ENCODE peak calls at places on chromosomes 12 and 14, in ten cellular contexts. N is nephron progenitor cell, H is nucleus accumbens, M is GM19239, L is HFF-Myc, J is NCI-H460, W is lower leg skin, Y is psoas muscle, X is NCI-H1105 treated with DMSO at 0.1 percent for 48 hours, Z is SK-N-DZ. G is an unnamed sample.

GRCh38 chr14:77498120-77498979 is at the start of gene ISM2:
- DNase-seq in N (peak; percentile 77), H (no peak), M (peak; percentile 65), L (no peak), J (peak; percentile 3), W (no peak), Y (no peak), X (peak; percentile 50), Z (no peak), G (peak; percentile 75)

GRCh38 chr12:14394317-14395058 is 29.0 kb downstream of the ATF7IP start:
- DNase-seq in N (peak; percentile 4), H (no peak), M (no peak), L (peak; percentile 71), J (peak; percentile 38), W (no peak), Y (no peak), X (peak; percentile 99), Z (peak; percentile 89), G (peak; percentile 67)

GRCh38 chr14:29759521-29760340 is 167.9 kb downstream of the PRKD1 start:
- DNase-seq in N (no peak), H (no peak), M (no peak), L (no peak), J (no peak), W (no peak), Y (no peak), X (no peak), Z (no peak), G (no peak)

GRCh38 chr12:24864796-24865125 is 84.1 kb downstream of the BCAT1 start:
- DNase-seq in N (no peak), H (no peak), M (peak; percentile 17), L (no peak), J (no peak), W (no peak), Y (no peak), X (no peak), Z (no peak), G (no peak)

GRCh38 chr14:93108105-93108504 is 7.6 kb downstream of the ITPK1 start:
- DNase-seq in N (no peak), H (no peak), M (no peak), L (no peak), J (no peak), W (no peak), Y (no peak), X (no peak), Z (no peak), G (no peak)

GRCh38 chr12:131142891-131143637 is 189.4 kb downstream of the ADGRD1 start:
- DNase-seq in N (no peak), H (no peak), M (no peak), L (no peak), J (peak; percentile 27), W (peak; percentile 79), Y (no peak), X (no peak), Z (no peak), G (no peak)

GRCh38 chr14:52494444-52494843 is 57.9 kb downstream of the TXNDC16 start:
- DNase-seq in N (no peak), H (no peak), M (no peak), L (no peak), J (no peak), W (no peak), Y (no peak), X (peak; percentile 26), Z (no peak), G (no peak)

GRCh38 chr14:36988568-36988967 is 183.8 kb downstream of the SLC25A21 start:
- DNase-seq in N (no peak), H (no peak), M (no peak), L (no peak), J (no peak), W (no peak), Y (no peak), X (no peak), Z (no peak), G (no peak)

GRCh38 chr12:2191534-2192153 is 138.9 kb downstream of the CACNA1C start:
- DNase-seq in N (no peak), H (no peak), M (no peak), L (no peak), J (no peak), W (no peak), Y (no peak), X (no peak), Z (no peak), G (no peak)

GRCh38 chr12:3241621-3242020 is 164.4 kb downstream of the TSPAN9 start:
- DNase-seq in N (no peak), H (no peak), M (no peak), L (no peak), J (no peak), W (no peak), Y (peak; percentile 65), X (no peak), Z (no peak), G (no peak)

GRCh38 chr14:64293976-64294671 is at the start of gene ESR2:
- DNase-seq in N (peak; percentile 71), H (no peak), M (peak; percentile 18), L (no peak), J (no peak), W (no peak), Y (no peak), X (peak; percentile 71), Z (peak; percentile 15), G (peak; percentile 59)

G was measured in germinal center.